ENCODE peak calls at places on chromosomes 1 and 21, in four cellular contexts. One of them, this sample, is unnamed.
A peak's percentile ranks its signal among the peaks of the same experiment; 100 is the strongest.

GRCh38 chr1:183287191-183287675 is 101.2 kb downstream of the LAMC2 start:
- DNase-seq in effector CD4-positive, alpha-beta T cell: no peak
- DNase-seq in activated gamma-delta T cell treated with anti-CD3 and anti-CD28 coated beads, Interleukin-2, amount 50 U/mL, for 16 hours: no peak
- DNase-seq in left cardiac atrium: peak; percentile 85
- DNase-seq in this sample: no peak

GRCh38 chr21:31988492-31989285 is 115.9 kb downstream of the HUNK start:
- DNase-seq in effector CD4-positive, alpha-beta T cell: no peak
- DNase-seq in activated gamma-delta T cell treated with anti-CD3 and anti-CD28 coated beads, Interleukin-2, amount 50 U/mL, for 16 hours: no peak
- DNase-seq in left cardiac atrium: no peak
- DNase-seq in this sample: no peak

GRCh38 chr1:77506771-77507170 is 175.7 kb downstream of the ZZZ3 start:
- DNase-seq in effector CD4-positive, alpha-beta T cell: no peak
- DNase-seq in activated gamma-delta T cell treated with anti-CD3 and anti-CD28 coated beads, Interleukin-2, amount 50 U/mL, for 16 hours: no peak
- DNase-seq in left cardiac atrium: no peak
- DNase-seq in this sample: no peak

GRCh38 chr1:229022595-229023350 is 248.1 kb upstream of the RAB4A start:
- DNase-seq in effector CD4-positive, alpha-beta T cell: no peak
- DNase-seq in activated gamma-delta T cell treated with anti-CD3 and anti-CD28 coated beads, Interleukin-2, amount 50 U/mL, for 16 hours: no peak
- DNase-seq in left cardiac atrium: peak; percentile 62
- DNase-seq in this sample: no peak

GRCh38 chr1:26351591-26352337 is 2.2 kb downstream of the CRYBG2 start:
- DNase-seq in effector CD4-positive, alpha-beta T cell: no peak
- DNase-seq in activated gamma-delta T cell treated with anti-CD3 and anti-CD28 coated beads, Interleukin-2, amount 50 U/mL, for 16 hours: no peak
- DNase-seq in left cardiac atrium: no peak
- DNase-seq in this sample: no peak

GRCh38 chr1:205301220-205301821 is 20.2 kb downstream of the NUAK2 start:
- DNase-seq in effector CD4-positive, alpha-beta T cell: no peak
- DNase-seq in activated gamma-delta T cell treated with anti-CD3 and anti-CD28 coated beads, Interleukin-2, amount 50 U/mL, for 16 hours: no peak
- DNase-seq in left cardiac atrium: peak; percentile 51
- DNase-seq in this sample: no peak

GRCh38 chr21:29887313-29888009 is 52.3 kb downstream of the GRIK1 start:
- DNase-seq in effector CD4-positive, alpha-beta T cell: no peak
- DNase-seq in activated gamma-delta T cell treated with anti-CD3 and anti-CD28 coated beads, Interleukin-2, amount 50 U/mL, for 16 hours: no peak
- DNase-seq in left cardiac atrium: no peak
- DNase-seq in this sample: no peak

GRCh38 chr1:201792534-201793305 is 36.2 kb upstream of the IPO9 start:
- DNase-seq in effector CD4-positive, alpha-beta T cell: peak; percentile 23
- DNase-seq in activated gamma-delta T cell treated with anti-CD3 and anti-CD28 coated beads, Interleukin-2, amount 50 U/mL, for 16 hours: peak; percentile 9
- DNase-seq in left cardiac atrium: peak; percentile 72
- DNase-seq in this sample: peak; percentile 31

GRCh38 chr1:87880747-87881133 is 552.1 kb downstream of the LMO4 start:
- DNase-seq in effector CD4-positive, alpha-beta T cell: no peak
- DNase-seq in activated gamma-delta T cell treated with anti-CD3 and anti-CD28 coated beads, Interleukin-2, amount 50 U/mL, for 16 hours: no peak
- DNase-seq in left cardiac atrium: no peak
- DNase-seq in this sample: no peak

GRCh38 chr1:217889401-217889800 is 258.3 kb downstream of the SPATA17 start:
- DNase-seq in effector CD4-positive, alpha-beta T cell: no peak
- DNase-seq in activated gamma-delta T cell treated with anti-CD3 and anti-CD28 coated beads, Interleukin-2, amount 50 U/mL, for 16 hours: no peak
- DNase-seq in left cardiac atrium: peak; percentile 22
- DNase-seq in this sample: no peak

GRCh38 chr1:234866007-234866866 is 256.3 kb upstream of the IRF2BP2 start:
- DNase-seq in effector CD4-positive, alpha-beta T cell: no peak
- DNase-seq in activated gamma-delta T cell treated with anti-CD3 and anti-CD28 coated beads, Interleukin-2, amount 50 U/mL, for 16 hours: no peak
- DNase-seq in left cardiac atrium: peak; percentile 69
- DNase-seq in this sample: no peak

GRCh38 chr1:56540467-56540866 is 38.9 kb downstream of the PLPP3 start:
- DNase-seq in effector CD4-positive, alpha-beta T cell: no peak
- DNase-seq in activated gamma-delta T cell treated with anti-CD3 and anti-CD28 coated beads, Interleukin-2, amount 50 U/mL, for 16 hours: no peak
- DNase-seq in left cardiac atrium: no peak
- DNase-seq in this sample: no peak

GRCh38 chr1:160743266-160743665 is 4.2 kb downstream of the SLAMF7 start:
- DNase-seq in effector CD4-positive, alpha-beta T cell: no peak
- DNase-seq in activated gamma-delta T cell treated with anti-CD3 and anti-CD28 coated beads, Interleukin-2, amount 50 U/mL, for 16 hours: no peak
- DNase-seq in left cardiac atrium: no peak
- DNase-seq in this sample: no peak

GRCh38 chr1:60184521-60184920 is 111.0 kb upstream of the C1orf87 start:
- DNase-seq in effector CD4-positive, alpha-beta T cell: no peak
- DNase-seq in activated gamma-delta T cell treated with anti-CD3 and anti-CD28 coated beads, Interleukin-2, amount 50 U/mL, for 16 hours: no peak
- DNase-seq in left cardiac atrium: no peak
- DNase-seq in this sample: no peak

GRCh38 chr1:151820940-151821339 is 10.7 kb downstream of the RORC start:
- DNase-seq in effector CD4-positive, alpha-beta T cell: no peak
- DNase-seq in activated gamma-delta T cell treated with anti-CD3 and anti-CD28 coated beads, Interleukin-2, amount 50 U/mL, for 16 hours: no peak
- DNase-seq in left cardiac atrium: no peak
- DNase-seq in this sample: no peak

GRCh38 chr1:245378352-245379144 is 223.8 kb downstream of the KIF26B start:
- DNase-seq in effector CD4-positive, alpha-beta T cell: no peak
- DNase-seq in activated gamma-delta T cell treated with anti-CD3 and anti-CD28 coated beads, Interleukin-2, amount 50 U/mL, for 16 hours: no peak
- DNase-seq in left cardiac atrium: no peak
- DNase-seq in this sample: peak; percentile 13

GRCh38 chr1:6960291-6960758 is 175.1 kb downstream of the CAMTA1 start:
- DNase-seq in effector CD4-positive, alpha-beta T cell: no peak
- DNase-seq in activated gamma-delta T cell treated with anti-CD3 and anti-CD28 coated beads, Interleukin-2, amount 50 U/mL, for 16 hours: no peak
- DNase-seq in left cardiac atrium: peak; percentile 69
- DNase-seq in this sample: no peak

GRCh38 chr1:28136636-28137613 is 39.6 kb downstream of the PTAFR start:
- DNase-seq in effector CD4-positive, alpha-beta T cell: no peak
- DNase-seq in activated gamma-delta T cell treated with anti-CD3 and anti-CD28 coated beads, Interleukin-2, amount 50 U/mL, for 16 hours: no peak
- DNase-seq in left cardiac atrium: no peak
- DNase-seq in this sample: no peak

GRCh38 chr1:43563779-43564616 is 33.3 kb downstream of the PTPRF start:
- DNase-seq in effector CD4-positive, alpha-beta T cell: no peak
- DNase-seq in activated gamma-delta T cell treated with anti-CD3 and anti-CD28 coated beads, Interleukin-2, amount 50 U/mL, for 16 hours: no peak
- DNase-seq in left cardiac atrium: peak; percentile 52
- DNase-seq in this sample: no peak